ENCODE peak calls at places on chromosomes 1 and 21, in five cellular contexts. Y is psoas muscle, P is HAP-1, A is suprapubic skin, V is stomach. R is an unnamed sample. For H3K27me3 and H3K4me1, the result is how much of the 10 kb centered on the place peaks cover.

GRCh38 chr1:3319874-3320245 is 134.6 kb upstream of the ARHGEF16 start:
- DNase-seq in Y (no peak), P (peak), A (no peak), V (peak), R (no peak)

GRCh38 chr1:203537806-203538464 is 44.0 kb downstream of the OPTC start:
- DNase-seq in Y (no peak), P (no peak), A (no peak), V (peak), R (no peak)

GRCh38 chr1:58805716-58806571 is 22.1 kb upstream of the JUN start:
- DNase-seq in Y (no peak), P (no peak), A (no peak), V (no peak), R (no peak)

GRCh38 chr1:8651236-8651890 is 166.1 kb downstream of the RERE start:
- DNase-seq in Y (no peak), P (peak), A (no peak), V (no peak), R (no peak)

GRCh38 chr1:101282314-101283087 is 45.7 kb downstream of the S1PR1 start:
- DNase-seq in Y (no peak), P (no peak), A (no peak), V (no peak), R (no peak)

GRCh38 chr1:243264718-243265117 is 8.9 kb downstream of the SDCCAG8 start:
- DNase-seq in Y (no peak), P (no peak), A (no peak), V (no peak), R (no peak)

GRCh38 chr1:223712856-223713494 is 636 bp downstream of the CAPN2 start:
- DNase-seq in Y (no peak), P (no peak), A (no peak), V (no peak), R (no peak)

GRCh38 chr21:41369105-41369914 is 7.5 kb downstream of the MX2 start:
- DNase-seq in Y (peak), P (no peak), A (no peak), V (no peak), R (peak)

GRCh38 chr1:229585338-229585737 is 26.8 kb upstream of the ABCB10 start:
- DNase-seq in Y (no peak), P (no peak), A (no peak), V (no peak), R (no peak)

GRCh38 chr21:27802816-27803475 is 836.1 kb upstream of the ADAMTS5 start:
- DNase-seq in Y (no peak), P (no peak), A (no peak), V (peak), R (no peak)

GRCh38 chr1:2230781-2231666 is 2.9 kb downstream of the SKI start:
- DNase-seq in Y (no peak), P (no peak), A (peak), V (no peak), R (peak)

GRCh38 chr21:36661511-36662309 is 37.2 kb upstream of the SIM2 start:
- DNase-seq in Y (peak), P (peak), A (no peak), V (peak), R (no peak)

GRCh38 chr1:53325326-53326087 is 2.4 kb downstream of the LRP8 start:
- DNase-seq in Y (no peak), P (no peak), A (no peak), V (no peak), R (no peak)

GRCh38 chr1:209635850-209636249 is 16.4 kb downstream of the LAMB3 start:
- DNase-seq in Y (no peak), P (no peak), A (no peak), V (no peak), R (no peak)

GRCh38 chr21:45767071-45768006 is 123.8 kb downstream of the PCBP3 start:
- DNase-seq in Y (no peak), P (no peak), A (no peak), V (no peak), R (no peak)

GRCh38 chr1:11855430-11855829 is 3.3 kb downstream of the NPPB start:
- DNase-seq in Y (no peak), P (no peak), A (no peak), V (no peak), R (no peak)

GRCh38 chr1:48693674-48694347 is 82.9 kb downstream of the BEND5 start:
- DNase-seq in Y (no peak), P (no peak), A (no peak), V (no peak), R (no peak)

GRCh38 chr1:78267513-78268218 is 221.9 kb downstream of the GIPC2 start:
- DNase-seq in Y (no peak), P (no peak), A (no peak), V (no peak), R (no peak)

DNA sequence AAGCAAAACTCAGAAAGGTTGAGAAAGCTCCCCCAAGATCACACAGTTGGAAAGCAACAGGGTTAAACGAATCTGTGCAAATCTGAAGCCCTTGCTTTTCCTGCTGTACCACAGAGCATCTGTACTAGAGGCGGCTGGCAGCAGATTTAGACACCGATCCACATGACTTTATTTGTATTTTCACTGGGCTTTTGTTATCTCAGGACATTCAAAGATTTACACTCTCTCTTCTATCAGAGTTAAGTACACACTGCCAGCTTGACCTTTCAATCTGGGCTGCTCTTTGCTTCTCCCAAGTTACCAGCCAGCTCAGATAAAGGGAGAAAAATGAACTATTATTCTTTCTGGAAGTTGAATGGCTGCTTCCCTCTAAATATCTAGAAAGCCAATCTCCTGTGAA is 146.6 kb downstream of the FAM78B start:
- DNase-seq in Y (no peak), P (no peak), A (no peak), V (no peak), R (no peak)
- H3K27me3 ChIP-seq in Y (under half), P (under half), A (under half), V (under half), R (under half)

DNA sequence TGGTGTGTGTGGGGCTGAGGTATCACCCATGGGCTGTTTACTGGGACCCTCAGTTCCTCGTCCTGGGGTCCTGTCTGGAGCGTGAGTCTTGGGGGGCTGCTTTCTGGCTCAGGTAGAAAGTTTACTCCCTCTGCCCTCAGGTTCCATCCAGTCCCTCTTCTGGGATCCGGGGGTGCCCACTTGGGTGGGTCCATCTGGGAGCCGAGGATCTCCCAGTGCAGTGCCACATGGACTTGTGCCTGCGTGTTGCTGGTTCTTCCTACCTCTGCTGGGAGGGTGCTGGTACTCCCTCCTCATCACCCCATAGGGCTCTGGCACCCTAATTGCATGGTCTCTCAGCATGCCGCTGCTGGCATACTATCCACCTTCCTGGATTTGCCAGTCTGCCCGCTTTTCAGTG is 14.0 kb downstream of the SNAP47 start:
- DNase-seq in Y (no peak), P (no peak), A (no peak), V (no peak), R (no peak)
- H3K4me1 ChIP-seq in Y (under half), P (under half), A (under half), V (under half), R (under half)

GRCh38 chr1:202220733-202221132 is 27.1 kb downstream of the LGR6 start:
- DNase-seq in Y (no peak), P (no peak), A (no peak), V (no peak), R (no peak)

GRCh38 chr1:202217516-202217915 is 23.9 kb downstream of the LGR6 start:
- DNase-seq in Y (no peak), P (no peak), A (no peak), V (no peak), R (no peak)

GRCh38 chr1:202215472-202216130 is 22.0 kb downstream of the LGR6 start:
- DNase-seq in Y (no peak), P (no peak), A (no peak), V (no peak), R (no peak)

GRCh38 chr1:202216691-202217090 is 23.1 kb downstream of the LGR6 start:
- DNase-seq in Y (no peak), P (no peak), A (no peak), V (no peak), R (no peak)

GRCh38 chr1:202217951-202218350 is 24.4 kb downstream of the LGR6 start:
- DNase-seq in Y (no peak), P (no peak), A (no peak), V (no peak), R (no peak)
- H3K27me3 ChIP-seq in Y (under half), P (half or more), A (under half), V (under half), R (under half)

GRCh38 chr1:93659805-93660479 is 21.7 kb downstream of the BCAR3 start:
- DNase-seq in Y (no peak), P (no peak), A (no peak), V (no peak), R (no peak)

GRCh38 chr1:93662481-93663190 is 19.0 kb downstream of the BCAR3 start:
- DNase-seq in Y (no peak), P (no peak), A (no peak), V (no peak), R (no peak)

GRCh38 chr1:93653656-93654055 is 28.0 kb downstream of the BCAR3 start:
- DNase-seq in Y (no peak), P (no peak), A (no peak), V (no peak), R (no peak)

GRCh38 chr1:93661829-93662474 is 19.7 kb downstream of the BCAR3 start:
- DNase-seq in Y (no peak), P (no peak), A (no peak), V (no peak), R (no peak)

DNA sequence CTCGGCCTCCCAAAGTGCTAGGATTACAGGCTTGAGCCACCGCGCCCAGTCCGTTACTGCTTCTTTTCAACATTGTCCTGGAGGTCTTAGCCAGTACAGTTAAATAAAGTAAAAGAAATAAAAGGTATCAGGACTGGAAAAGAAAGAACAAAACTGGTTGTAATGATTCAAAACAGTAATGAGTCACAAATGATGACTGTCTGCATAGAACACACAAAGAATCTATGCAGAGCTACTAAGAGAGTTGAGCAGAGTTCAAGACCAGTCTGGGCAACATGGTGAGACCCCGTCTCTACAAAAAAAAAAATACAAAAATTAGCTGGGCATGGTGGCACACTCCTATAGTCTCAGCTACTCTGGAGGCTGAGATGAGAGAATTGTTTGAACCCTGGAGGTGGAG is 23.4 kb downstream of the BCAR3 start:
- DNase-seq in Y (no peak), P (no peak), A (no peak), V (no peak), R (no peak)
- H3K4me1 ChIP-seq in Y (under half), P (under half), A (under half), V (under half), R (under half)

DNA sequence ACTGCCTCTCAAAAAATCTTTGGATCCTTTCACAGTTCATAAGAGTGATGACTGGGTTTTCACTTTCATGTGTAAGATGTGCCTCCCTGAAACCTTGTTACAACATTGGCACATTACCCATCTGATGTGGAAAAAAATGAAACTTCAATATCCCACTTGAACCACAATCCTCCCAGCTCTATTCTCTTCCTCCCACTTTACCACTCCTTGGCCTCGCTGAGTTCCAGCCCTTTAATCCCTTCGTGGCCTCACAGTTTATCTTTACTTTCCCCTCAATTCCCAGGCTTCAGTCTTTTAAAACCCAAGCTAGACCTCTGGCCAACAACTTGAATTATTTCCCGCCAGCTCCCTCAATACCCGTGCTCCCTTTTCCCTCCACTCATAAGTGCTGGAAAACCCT is 25.0 kb upstream of the CTTNBP2NL start:
- DNase-seq in Y (no peak), P (no peak), A (no peak), V (no peak), R (no peak)
- H3K27me3 ChIP-seq in Y (under half), P (under half), A (under half), V (under half), R (under half)

GRCh38 chr1:27562021-27562420 is 41.9 kb downstream of the AHDC1 start:
- DNase-seq in Y (no peak), P (no peak), A (no peak), V (no peak), R (no peak)

GRCh38 chr1:27563407-27564263 is 40.3 kb downstream of the AHDC1 start:
- DNase-seq in Y (peak), P (no peak), A (no peak), V (peak), R (no peak)

GRCh38 chr1:27561126-27561899 is 42.6 kb downstream of the AHDC1 start:
- DNase-seq in Y (no peak), P (no peak), A (no peak), V (no peak), R (no peak)

GRCh38 chr1:27564264-27564579 is 39.7 kb downstream of the AHDC1 start:
- DNase-seq in Y (no peak), P (no peak), A (no peak), V (no peak), R (no peak)

GRCh38 chr1:27562483-27563406 is 41.2 kb downstream of the AHDC1 start:
- DNase-seq in Y (no peak), P (no peak), A (no peak), V (no peak), R (no peak)
- H3K4me1 ChIP-seq in Y (half or more), P (under half), A (half or more), V (half or more), R (under half)

DNA sequence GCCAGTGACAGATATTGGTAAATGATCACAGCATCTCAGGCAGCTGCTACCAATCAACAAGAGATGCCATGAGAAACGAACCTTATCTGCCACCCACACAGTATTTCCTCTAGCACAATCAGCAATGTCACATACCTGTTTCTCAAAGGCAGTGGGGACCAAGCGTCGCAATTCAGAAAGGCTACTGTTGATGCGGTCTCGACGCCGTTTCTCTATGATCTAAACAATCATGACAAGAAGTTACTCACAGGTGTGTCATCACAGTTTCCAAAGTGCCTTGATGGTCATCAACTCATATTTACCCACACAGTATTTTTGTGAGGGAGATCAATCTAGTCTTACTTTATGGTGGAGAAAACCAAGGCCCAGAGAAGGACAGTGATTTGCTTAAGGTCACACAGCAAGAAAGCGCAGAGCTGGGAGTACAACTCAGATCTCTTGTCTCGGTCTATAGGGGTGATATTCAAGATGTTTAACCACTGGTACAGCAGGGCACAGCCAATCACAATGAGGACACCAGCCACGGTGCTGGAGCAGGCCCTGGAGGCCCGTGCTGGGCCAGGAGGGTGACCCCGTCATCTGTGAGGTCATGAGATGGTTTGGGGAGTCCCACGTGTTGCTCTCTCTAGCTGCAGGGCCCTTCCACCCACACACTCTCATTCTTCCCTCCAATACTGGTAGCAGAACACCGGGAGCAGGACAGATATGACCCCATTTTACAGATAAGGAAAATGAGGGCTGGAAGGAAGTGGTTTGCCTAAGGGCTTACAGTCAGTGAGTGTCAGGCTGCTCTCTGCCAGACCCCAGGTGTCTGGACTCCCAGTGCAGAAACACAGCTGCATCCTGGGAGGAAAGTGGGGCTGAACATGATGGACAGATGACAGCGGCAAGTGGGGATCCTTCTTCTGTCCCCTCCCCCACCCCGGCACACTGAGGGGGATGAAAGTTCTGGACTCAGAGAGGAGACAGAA is 7.8 kb downstream of the HEYL start:
- DNase-seq in Y (no peak), P (no peak), A (no peak), V (no peak), R (no peak)
- H3K27me3 ChIP-seq in Y (under half), P (under half), A (under half), V (under half), R (under half)

GRCh38 chr1:235882816-235883215 is 16.1 kb upstream of the LYST start:
- DNase-seq in Y (no peak), P (no peak), A (no peak), V (no peak), R (no peak)
- H3K4me1 ChIP-seq in Y (under half), P (under half), A (under half), V (half or more), R (under half)

GRCh38 chr1:245154429-245155185 is at the start of gene KIF26B:
- DNase-seq in Y (no peak), P (no peak), A (no peak), V (no peak), R (no peak)
- H3K27me3 ChIP-seq in Y (under half), P (under half), A (under half), V (under half), R (under half)

R was measured in CD8-positive, alpha-beta T cell.